ENCODE peak calls at places on chromosomes 13 and 19, in nine cellular contexts. One of them, this sample, is unnamed.

GRCh38 chr13:100434010-100434763 is 154.4 kb downstream of the GGACT start:
- DNase-seq in ovary: no peak
- DNase-seq in GM23338: no peak
- DNase-seq in fibroblast of the aortic adventitia: peak; percentile 19
- DNase-seq in astrocyte of the cerebellum: peak; percentile 20
- DNase-seq in AG09309: no peak
- DNase-seq in left lung: no peak
- DNase-seq in fibroblast of mammary gland: peak; percentile 60
- DNase-seq in choroid plexus epithelial cell: peak; percentile 87
- DNase-seq in this sample: peak; percentile 85

GRCh38 chr19:8071912-8072311 is 19.4 kb downstream of the CCL25 start:
- DNase-seq in choroid plexus epithelial cell: no peak
- DNase-seq in fibroblast of mammary gland: no peak
- DNase-seq in astrocyte of the cerebellum: no peak
- DNase-seq in left lung: peak; percentile 65
- DNase-seq in fibroblast of the aortic adventitia: no peak
- DNase-seq in GM23338: peak; percentile 34
- DNase-seq in AG09309: no peak
- DNase-seq in ovary: no peak
- DNase-seq in this sample: no peak

GRCh38 chr13:68714292-68714691 is 1393.3 kb upstream of the ATXN8OS start:
- DNase-seq in fibroblast of the aortic adventitia: no peak
- DNase-seq in fibroblast of mammary gland: no peak
- DNase-seq in choroid plexus epithelial cell: peak; percentile 11
- DNase-seq in left lung: no peak
- DNase-seq in AG09309: no peak
- DNase-seq in astrocyte of the cerebellum: no peak
- DNase-seq in GM23338: peak; percentile 66
- DNase-seq in ovary: no peak
- DNase-seq in this sample: no peak

GRCh38 chr13:24539500-24540165 is 27.1 kb upstream of the PARP4 start:
- DNase-seq in AG09309: no peak
- DNase-seq in choroid plexus epithelial cell: no peak
- DNase-seq in ovary: no peak
- DNase-seq in fibroblast of mammary gland: no peak
- DNase-seq in GM23338: no peak
- DNase-seq in left lung: peak; percentile 57
- DNase-seq in astrocyte of the cerebellum: no peak
- DNase-seq in fibroblast of the aortic adventitia: no peak
- DNase-seq in this sample: no peak

GRCh38 chr19:13262450-13262849 is 112.2 kb downstream of the IER2 start:
- DNase-seq in fibroblast of the aortic adventitia: peak; percentile 74
- DNase-seq in AG09309: peak; percentile 7
- DNase-seq in GM23338: peak; percentile 59
- DNase-seq in astrocyte of the cerebellum: peak; percentile 33
- DNase-seq in ovary: no peak
- DNase-seq in left lung: no peak
- DNase-seq in choroid plexus epithelial cell: peak; percentile 74
- DNase-seq in fibroblast of mammary gland: peak; percentile 60
- DNase-seq in this sample: peak; percentile 72

GRCh38 chr13:62293081-62293480 is 877.4 kb upstream of the PCDH20 start:
- DNase-seq in choroid plexus epithelial cell: peak; percentile 3
- DNase-seq in fibroblast of the aortic adventitia: no peak
- DNase-seq in fibroblast of mammary gland: peak; percentile 58
- DNase-seq in ovary: no peak
- DNase-seq in astrocyte of the cerebellum: no peak
- DNase-seq in left lung: no peak
- DNase-seq in GM23338: no peak
- DNase-seq in AG09309: no peak
- DNase-seq in this sample: peak; percentile 10

GRCh38 chr19:9847087-9847671 is 12.1 kb downstream of the PIN1 start:
- DNase-seq in GM23338: peak; percentile 77
- DNase-seq in ovary: peak; percentile 65
- DNase-seq in AG09309: peak; percentile 91
- DNase-seq in fibroblast of mammary gland: peak; percentile 98
- DNase-seq in astrocyte of the cerebellum: peak; percentile 60
- DNase-seq in left lung: no peak
- DNase-seq in choroid plexus epithelial cell: peak; percentile 95
- DNase-seq in fibroblast of the aortic adventitia: peak; percentile 94
- DNase-seq in this sample: peak; percentile 20

GRCh38 chr13:113147206-113147605 is 11.2 kb upstream of the PROZ start:
- DNase-seq in choroid plexus epithelial cell: no peak
- DNase-seq in left lung: no peak
- DNase-seq in GM23338: no peak
- DNase-seq in AG09309: no peak
- DNase-seq in ovary: no peak
- DNase-seq in fibroblast of mammary gland: no peak
- DNase-seq in astrocyte of the cerebellum: no peak
- DNase-seq in fibroblast of the aortic adventitia: no peak
- DNase-seq in this sample: no peak

GRCh38 chr13:106595623-106596022 is 27.7 kb upstream of the ARGLU1 start:
- DNase-seq in choroid plexus epithelial cell: no peak
- DNase-seq in GM23338: no peak
- DNase-seq in AG09309: no peak
- DNase-seq in astrocyte of the cerebellum: no peak
- DNase-seq in left lung: no peak
- DNase-seq in fibroblast of the aortic adventitia: no peak
- DNase-seq in fibroblast of mammary gland: no peak
- DNase-seq in ovary: peak; percentile 65
- DNase-seq in this sample: no peak

GRCh38 chr13:20512042-20512683 is 13.5 kb downstream of the CRYL1 start:
- DNase-seq in ovary: no peak
- DNase-seq in fibroblast of the aortic adventitia: no peak
- DNase-seq in GM23338: peak; percentile 72
- DNase-seq in choroid plexus epithelial cell: no peak
- DNase-seq in astrocyte of the cerebellum: no peak
- DNase-seq in fibroblast of mammary gland: no peak
- DNase-seq in AG09309: no peak
- DNase-seq in left lung: no peak
- DNase-seq in this sample: no peak

GRCh38 chr13:98918771-98919170 is 59.1 kb downstream of the DOCK9 start:
- DNase-seq in AG09309: no peak
- DNase-seq in astrocyte of the cerebellum: no peak
- DNase-seq in GM23338: no peak
- DNase-seq in fibroblast of mammary gland: no peak
- DNase-seq in fibroblast of the aortic adventitia: no peak
- DNase-seq in choroid plexus epithelial cell: no peak
- DNase-seq in left lung: no peak
- DNase-seq in ovary: no peak
- DNase-seq in this sample: no peak
- H3K4me3 ChIP-seq in AG09309: no peak overlapping the region
- H3K4me3 ChIP-seq in astrocyte of the cerebellum: no peak overlapping the region
- H3K4me3 ChIP-seq in GM23338: no peak overlapping the region
- H3K4me3 ChIP-seq in fibroblast of mammary gland: no peak overlapping the region
- H3K4me3 ChIP-seq in fibroblast of the aortic adventitia: no peak overlapping the region
- H3K4me3 ChIP-seq in choroid plexus epithelial cell: no peak overlapping the region
- H3K4me3 ChIP-seq in left lung: no peak overlapping the region
- H3K4me3 ChIP-seq in ovary: no peak overlapping the region
- H3K4me3 ChIP-seq in this sample: no peak overlapping the region

DNA sequence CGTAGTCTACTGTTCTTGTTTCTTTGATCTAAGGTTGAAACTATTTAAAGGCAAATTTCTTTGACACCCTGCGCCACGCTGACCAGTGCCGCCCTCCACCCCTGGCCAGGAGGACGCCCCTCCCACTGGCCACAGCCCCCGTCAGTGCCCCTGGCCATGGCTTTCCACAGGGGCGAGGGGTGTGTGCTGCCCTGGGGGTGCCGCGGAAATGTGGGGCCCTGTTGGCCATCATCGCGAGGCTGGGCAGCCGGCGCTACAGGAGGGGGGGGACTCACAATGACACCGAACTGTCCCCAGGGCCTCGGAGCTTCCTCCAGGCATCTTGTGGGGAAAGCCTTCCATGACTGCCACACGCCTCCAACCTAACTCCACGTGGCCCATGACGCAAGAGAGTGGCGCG is 10.9 kb downstream of the SHC2 start:
- DNase-seq in GM23338: no peak
- DNase-seq in fibroblast of the aortic adventitia: no peak
- DNase-seq in astrocyte of the cerebellum: no peak
- DNase-seq in ovary: no peak
- DNase-seq in left lung: peak; percentile 56
- DNase-seq in choroid plexus epithelial cell: no peak
- DNase-seq in fibroblast of mammary gland: no peak
- DNase-seq in AG09309: no peak
- DNase-seq in this sample: no peak
- TF ChIP-seq CTCF in GM23338: no peak
- TF ChIP-seq CTCF in fibroblast of the aortic adventitia: no peak
- TF ChIP-seq CTCF in astrocyte of the cerebellum: no peak
- TF ChIP-seq CTCF in ovary: no peak
- TF ChIP-seq CTCF in left lung: no peak
- TF ChIP-seq CTCF in choroid plexus epithelial cell: no peak
- TF ChIP-seq CTCF in fibroblast of mammary gland: no peak
- TF ChIP-seq CTCF in AG09309: no peak
- TF ChIP-seq CTCF in this sample: no peak

GRCh38 chr13:98411617-98412310 is 165.1 kb downstream of the STK24 start:
- DNase-seq in GM23338: no peak
- DNase-seq in left lung: no peak
- DNase-seq in ovary: no peak
- DNase-seq in astrocyte of the cerebellum: no peak
- DNase-seq in fibroblast of the aortic adventitia: peak; percentile 4
- DNase-seq in AG09309: no peak
- DNase-seq in fibroblast of mammary gland: no peak
- DNase-seq in choroid plexus epithelial cell: peak; percentile 56
- DNase-seq in this sample: no peak
- H3K4me3 ChIP-seq in GM23338: no peak overlapping the region
- H3K4me3 ChIP-seq in left lung: no peak overlapping the region
- H3K4me3 ChIP-seq in ovary: no peak overlapping the region
- H3K4me3 ChIP-seq in astrocyte of the cerebellum: no peak overlapping the region
- H3K4me3 ChIP-seq in fibroblast of the aortic adventitia: no peak overlapping the region
- H3K4me3 ChIP-seq in AG09309: no peak overlapping the region
- H3K4me3 ChIP-seq in fibroblast of mammary gland: no peak overlapping the region
- H3K4me3 ChIP-seq in choroid plexus epithelial cell: no peak overlapping the region
- H3K4me3 ChIP-seq in this sample: no peak overlapping the region

DNA sequence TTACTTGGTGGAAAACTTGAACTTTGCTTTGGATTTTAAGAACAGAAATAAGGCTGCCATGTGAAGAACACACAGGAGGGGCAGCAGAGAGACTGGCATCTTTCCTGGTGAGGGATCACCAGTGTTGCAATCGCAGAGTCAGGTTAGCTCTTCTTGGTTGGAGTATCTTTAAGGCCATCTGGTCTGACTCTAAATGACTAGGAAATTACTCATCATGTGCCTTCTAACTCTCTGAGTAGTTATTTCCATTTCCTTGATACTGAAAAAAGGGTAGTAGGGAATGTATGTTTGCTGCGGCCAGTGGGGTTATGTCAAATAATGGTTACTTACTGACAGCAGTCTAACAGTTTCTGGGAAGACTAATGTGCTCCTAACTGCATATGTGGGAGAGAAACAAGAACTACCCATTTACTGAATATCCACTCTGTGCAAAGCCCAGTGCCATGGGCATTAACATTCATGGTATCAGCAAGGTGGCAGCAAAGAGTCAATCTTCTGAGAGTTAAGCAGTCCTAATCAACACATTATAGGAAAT is 122.1 kb downstream of the COG6 start:
- DNase-seq in left lung: no peak
- DNase-seq in ovary: no peak
- DNase-seq in fibroblast of mammary gland: peak; percentile 98
- DNase-seq in AG09309: peak; percentile 87
- DNase-seq in astrocyte of the cerebellum: peak; percentile 26
- DNase-seq in choroid plexus epithelial cell: peak; percentile 96
- DNase-seq in fibroblast of the aortic adventitia: peak; percentile 84
- DNase-seq in GM23338: peak; percentile 39
- DNase-seq in this sample: peak; percentile 51
- TF ChIP-seq CTCF in left lung: no peak
- TF ChIP-seq CTCF in ovary: no peak
- TF ChIP-seq CTCF in fibroblast of mammary gland: peak; percentile 82
- TF ChIP-seq CTCF in AG09309: peak; percentile 59
- TF ChIP-seq CTCF in astrocyte of the cerebellum: peak; percentile 16
- TF ChIP-seq CTCF in choroid plexus epithelial cell: peak; percentile 62
- TF ChIP-seq CTCF in fibroblast of the aortic adventitia: peak; percentile 53
- TF ChIP-seq CTCF in GM23338: peak; percentile 49
- TF ChIP-seq CTCF in this sample: peak; percentile 24

DNA sequence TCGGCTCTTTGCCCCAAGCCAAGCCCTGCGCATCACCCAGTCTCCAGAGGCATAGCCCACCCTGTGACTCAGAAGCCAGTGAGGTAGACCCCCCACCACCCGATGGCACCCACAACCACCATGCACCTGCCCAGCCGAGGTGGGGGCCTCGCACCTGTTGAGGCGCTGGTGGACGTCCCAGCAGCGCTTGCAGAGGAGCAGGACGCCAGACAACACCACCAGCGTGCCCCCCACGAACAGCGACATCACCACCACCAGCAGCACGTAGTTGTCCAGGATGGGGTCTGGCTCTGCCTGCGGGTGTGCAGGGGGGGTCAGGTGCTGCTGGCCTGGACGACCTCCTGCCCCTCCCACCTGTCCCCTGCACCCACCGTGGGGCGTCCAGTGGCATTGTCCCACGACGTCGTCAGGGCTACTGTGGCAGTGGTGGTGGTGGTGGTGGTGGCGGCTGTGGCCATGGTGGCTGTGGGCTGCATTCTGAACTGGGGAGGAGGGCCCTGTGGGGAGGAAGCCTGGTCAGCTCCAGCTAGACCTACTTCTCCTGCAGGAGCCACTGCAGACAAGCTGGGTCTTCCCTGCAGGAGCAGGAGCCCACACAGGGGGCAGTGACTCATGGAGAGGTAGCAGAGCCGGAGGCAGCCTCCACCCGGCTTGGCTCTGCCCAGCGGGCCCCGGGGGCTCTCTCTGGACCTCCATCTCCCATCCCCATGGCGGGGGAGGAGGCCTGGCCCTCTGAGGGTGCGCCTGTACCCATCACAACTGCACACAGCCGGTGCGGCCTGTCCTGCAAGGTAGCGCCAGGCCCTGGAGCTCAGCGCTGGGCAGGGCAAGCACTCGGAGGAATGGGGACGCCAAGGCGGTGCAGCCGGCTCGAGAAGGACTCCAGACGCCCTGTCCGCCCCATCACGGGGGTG is 1.9 kb downstream of the CBARP start:
- DNase-seq in AG09309: no peak
- DNase-seq in GM23338: no peak
- DNase-seq in astrocyte of the cerebellum: no peak
- DNase-seq in choroid plexus epithelial cell: peak; percentile 61
- DNase-seq in ovary: no peak
- DNase-seq in fibroblast of the aortic adventitia: no peak
- DNase-seq in fibroblast of mammary gland: peak; percentile 44
- DNase-seq in left lung: no peak
- DNase-seq in this sample: no peak
- H3K4me3 ChIP-seq in AG09309: peak overlapping the region; percentile 46
- H3K4me3 ChIP-seq in GM23338: peak overlapping the region; percentile 51
- H3K4me3 ChIP-seq in astrocyte of the cerebellum: peak overlapping the region; percentile 60
- H3K4me3 ChIP-seq in choroid plexus epithelial cell: peak overlapping the region; percentile 49
- H3K4me3 ChIP-seq in ovary: no peak overlapping the region
- H3K4me3 ChIP-seq in fibroblast of the aortic adventitia: peak overlapping the region; percentile 51
- H3K4me3 ChIP-seq in fibroblast of mammary gland: peak overlapping the region; percentile 40
- H3K4me3 ChIP-seq in left lung: no peak overlapping the region
- H3K4me3 ChIP-seq in this sample: no peak overlapping the region

DNA sequence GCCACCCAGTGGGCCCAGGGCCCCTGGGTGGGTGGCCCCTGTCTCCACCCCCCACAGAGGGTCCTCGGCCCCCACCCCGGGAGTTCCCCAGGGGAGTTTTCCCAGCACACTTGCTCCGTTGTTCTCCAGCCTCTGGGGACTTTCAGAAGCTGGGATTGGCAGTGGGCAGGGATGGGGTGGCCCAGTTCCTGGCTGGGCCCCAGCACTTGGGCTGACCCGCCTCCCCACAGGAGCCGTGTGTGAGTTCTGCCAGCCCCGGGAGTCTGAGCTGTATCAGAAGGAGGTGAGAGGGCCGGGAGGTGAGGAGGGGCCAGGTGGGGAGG is 2.0 kb upstream of the SPIB start:
- DNase-seq in fibroblast of the aortic adventitia: no peak
- DNase-seq in AG09309: no peak
- DNase-seq in left lung: no peak
- DNase-seq in GM23338: no peak
- DNase-seq in choroid plexus epithelial cell: no peak
- DNase-seq in fibroblast of mammary gland: no peak
- DNase-seq in astrocyte of the cerebellum: no peak
- DNase-seq in ovary: no peak
- DNase-seq in this sample: no peak
- TF ChIP-seq CTCF in fibroblast of the aortic adventitia: no peak
- TF ChIP-seq CTCF in AG09309: no peak
- TF ChIP-seq CTCF in left lung: no peak
- TF ChIP-seq CTCF in GM23338: no peak
- TF ChIP-seq CTCF in choroid plexus epithelial cell: no peak
- TF ChIP-seq CTCF in fibroblast of mammary gland: no peak
- TF ChIP-seq CTCF in astrocyte of the cerebellum: no peak
- TF ChIP-seq CTCF in ovary: no peak
- TF ChIP-seq CTCF in this sample: no peak